ENCODE peak calls at places on chromosomes 11 and 22, in seven cellular contexts. R is psoas muscle, L is neural progenitor cell, B is mammary epithelial cell, E is Caco-2, X is upper lobe of left lung, I is SK-N-SH. V is an unnamed sample. For H3K36me3, the result is how much of the 10 kb centered on the place peaks cover.

GRCh38 chr11:104997288-104997687 is 25.7 kb downstream of the CASP5 start:
- DNase-seq in R (no peak), L (no peak), B (no peak), E (no peak), X (no peak), I (no peak), V (no peak)

GRCh38 chr11:9123595-9124304 is 32.4 kb upstream of the SCUBE2 start:
- DNase-seq in R (no peak), L (no peak), B (no peak), E (no peak), X (no peak), I (no peak), V (no peak)

GRCh38 chr11:119493712-119494111 is 70.7 kb upstream of the THY1 start:
- DNase-seq in R (no peak), L (peak), B (peak), E (peak), X (no peak), I (no peak), V (no peak)

GRCh38 chr11:114773541-114774338 is 95.4 kb downstream of the NXPE2 start:
- DNase-seq in R (no peak), L (peak), B (no peak), E (no peak), X (no peak), I (no peak), V (no peak)

GRCh38 chr22:20956258-20957117 is 10.6 kb upstream of the AIFM3 start:
- DNase-seq in R (peak), L (peak), B (peak), E (peak), X (peak), I (no peak), V (no peak)

GRCh38 chr11:72570893-72571741 is 103.1 kb downstream of the PDE2A start:
- DNase-seq in R (no peak), L (no peak), B (no peak), E (no peak), X (no peak), I (no peak), V (no peak)

GRCh38 chr22:22761963-22762772 is 117.8 kb downstream of the GGTLC2 start:
- DNase-seq in R (no peak), L (no peak), B (no peak), E (no peak), X (no peak), I (peak), V (no peak)

GRCh38 chr11:108916290-108916689 is 251.4 kb downstream of the DDX10 start:
- DNase-seq in R (no peak), L (no peak), B (no peak), E (no peak), X (no peak), I (no peak), V (no peak)

GRCh38 chr11:10490398-10491232 is 35.6 kb downstream of the AMPD3 start:
- DNase-seq in R (peak), L (peak), B (peak), E (no peak), X (peak), I (peak), V (peak)

GRCh38 chr11:112553340-112553739 is 292.7 kb upstream of the PLET1 start:
- DNase-seq in R (no peak), L (no peak), B (no peak), E (peak), X (no peak), I (no peak), V (no peak)

GRCh38 chr11:73579641-73580434 is 18.1 kb downstream of the FAM168A start:
- DNase-seq in R (no peak), L (no peak), B (no peak), E (no peak), X (peak), I (no peak), V (no peak)

GRCh38 chr11:134951305-134951700 is 539.3 kb upstream of the B3GAT1 start:
- DNase-seq in R (no peak), L (no peak), B (no peak), E (no peak), X (no peak), I (no peak), V (no peak)

GRCh38 chr11:114448749-114449484 is 9.7 kb downstream of the REXO2 start:
- DNase-seq in R (no peak), L (no peak), B (no peak), E (no peak), X (no peak), I (no peak), V (no peak)

GRCh38 chr22:27212617-27213177 is 555.3 kb downstream of the MIAT start:
- DNase-seq in R (peak), L (peak), B (no peak), E (peak), X (no peak), I (no peak), V (peak)

GRCh38 chr11:66411323-66411722 is 9.5 kb upstream of the NPAS4 start:
- DNase-seq in R (no peak), L (no peak), B (no peak), E (no peak), X (no peak), I (no peak), V (no peak)

GRCh38 chr22:39241632-39242388 is 3.0 kb downstream of the PDGFB start:
- DNase-seq in R (no peak), L (no peak), B (no peak), E (no peak), X (peak), I (no peak), V (no peak)
- H3K4me3 ChIP-seq in R (peak), L (peak), B (peak), E (peak), X (peak), I (no peak), V (peak)

GRCh38 chr11:116096596-116096995 is 592.4 kb upstream of the CADM1 start:
- DNase-seq in R (no peak), L (no peak), B (no peak), E (no peak), X (no peak), I (no peak), V (peak)
- H3K36me3 ChIP-seq in R (under half), L (under half), B (under half), E (under half), X (under half), I (under half), V (under half)

GRCh38 chr11:35390737-35391682 is 28.3 kb downstream of the SLC1A2 start:
- DNase-seq in R (no peak), L (no peak), B (peak), E (no peak), X (no peak), I (no peak), V (no peak)
- H3K4me3 ChIP-seq in R (no peak), L (no peak), B (no peak), E (no peak), X (no peak), I (no peak), V (no peak)

GRCh38 chr11:92455221-92455790 is 230.7 kb downstream of the FAT3 start:
- DNase-seq in R (no peak), L (no peak), B (peak), E (no peak), X (no peak), I (no peak), V (no peak)

GRCh38 chr11:92453055-92453454 is 228.4 kb downstream of the FAT3 start:
- DNase-seq in R (no peak), L (no peak), B (peak), E (no peak), X (no peak), I (no peak), V (no peak)

GRCh38 chr11:92461478-92461877 is 236.9 kb downstream of the FAT3 start:
- DNase-seq in R (no peak), L (no peak), B (no peak), E (no peak), X (no peak), I (no peak), V (no peak)

GRCh38 chr11:92457250-92457649 is 232.6 kb downstream of the FAT3 start:
- DNase-seq in R (no peak), L (no peak), B (peak), E (no peak), X (no peak), I (no peak), V (no peak)
- H3K36me3 ChIP-seq in R (under half), L (under half), B (under half), E (under half), X (under half), I (under half), V (under half)

GRCh38 chr11:67441731-67442401 is 1.4 kb downstream of the CORO1B start:
- DNase-seq in R (no peak), L (no peak), B (no peak), E (no peak), X (peak), I (no peak), V (no peak)

GRCh38 chr11:67449116-67449844 is 3.2 kb downstream of the GPR152 start:
- DNase-seq in R (no peak), L (no peak), B (no peak), E (no peak), X (no peak), I (no peak), V (no peak)

GRCh38 chr11:67448220-67448609 is 4.3 kb downstream of the GPR152 start:
- DNase-seq in R (no peak), L (no peak), B (no peak), E (no peak), X (peak), I (no peak), V (no peak)

GRCh38 chr11:67442504-67443398 is 525 bp downstream of the CORO1B start:
- DNase-seq in R (no peak), L (no peak), B (no peak), E (no peak), X (no peak), I (no peak), V (no peak)

GRCh38 chr11:67445515-67445914 is 2.2 kb upstream of the CORO1B start:
- DNase-seq in R (no peak), L (no peak), B (no peak), E (no peak), X (no peak), I (no peak), V (no peak)
- H3K4me3 ChIP-seq in R (no peak), L (no peak), B (no peak), E (no peak), X (no peak), I (no peak), V (no peak)